ENCODE peak calls at places on chromosomes 13 and 19, in eight cellular contexts. M, R, N, T, Q, B, I and G are unnamed samples.

GRCh38 chr13:26679411-26679810 is 81.2 kb downstream of the GPR12 start:
- DNase-seq in T (no peak), B (peak), Q (no peak), R (no peak), M (no peak), N (peak), I (no peak), G (no peak)

GRCh38 chr19:2982983-2983350 is 5.6 kb downstream of the TLE6 start:
- DNase-seq in N (peak), Q (peak), B (peak), I (no peak), M (no peak), R (no peak), T (peak), G (no peak)

GRCh38 chr13:30880151-30880551 is 25.9 kb upstream of the MEDAG start:
- DNase-seq in T (no peak), R (no peak), Q (no peak), B (peak), N (peak), M (no peak), I (no peak), G (no peak)

GRCh38 chr19:13984875-13985741 is 21.0 kb downstream of the RFX1 start:
- DNase-seq in T (no peak), I (no peak), M (peak), N (no peak), B (no peak), Q (no peak), R (peak), G (no peak)

GRCh38 chr13:66665991-66666390 is 564.1 kb downstream of the PCDH9 start:
- DNase-seq in R (no peak), N (peak), T (peak), I (no peak), B (peak), Q (peak), M (no peak), G (no peak)

GRCh38 chr13:43095771-43096719 is 72.7 kb downstream of the DNAJC15 start:
- DNase-seq in N (no peak), I (no peak), T (no peak), M (no peak), R (no peak), B (peak), Q (no peak), G (no peak)

GRCh38 chr19:4449022-4449825 is 8.4 kb downstream of the UBXN6 start:
- DNase-seq in T (peak), I (no peak), Q (peak), R (no peak), N (no peak), M (no peak), B (peak), G (no peak)

GRCh38 chr13:106186366-106187030 is 349.0 kb downstream of the EFNB2 start:
- DNase-seq in T (no peak), R (no peak), I (no peak), B (peak), Q (no peak), M (no peak), N (peak), G (no peak)

GRCh38 chr13:77893066-77893465 is 25.6 kb downstream of the EDNRB start:
- DNase-seq in I (no peak), T (no peak), N (no peak), M (no peak), Q (no peak), B (no peak), R (no peak), G (no peak)

GRCh38 chr13:32059511-32059984 is 28.0 kb downstream of the FRY start:
- DNase-seq in M (no peak), R (no peak), Q (no peak), T (no peak), B (no peak), N (no peak), I (no peak), G (no peak)

GRCh38 chr19:56159009-56159501 is 16.8 kb upstream of the GALP start:
- DNase-seq in T (no peak), M (no peak), Q (no peak), B (no peak), N (no peak), R (no peak), I (no peak), G (no peak)

GRCh38 chr13:40589285-40590109 is 76.9 kb downstream of the FOXO1 start:
- DNase-seq in N (peak), I (no peak), R (no peak), M (no peak), Q (peak), B (peak), T (no peak), G (no peak)

GRCh38 chr19:58317481-58318072 is 9.2 kb upstream of the ZSCAN22 start:
- DNase-seq in R (no peak), B (peak), Q (no peak), M (no peak), I (no peak), N (peak), T (no peak), G (no peak)

GRCh38 chr13:106846571-106846970 is 278.6 kb upstream of the ARGLU1 start:
- DNase-seq in N (no peak), B (no peak), I (no peak), Q (no peak), T (no peak), M (no peak), R (no peak), G (no peak)

GRCh38 chr19:50050406-50051223 is 24.8 kb downstream of the ZNF473 start:
- DNase-seq in I (peak), N (peak), B (no peak), Q (peak), M (peak), R (peak), T (peak), G (no peak)

GRCh38 chr13:45132384-45133064 is 12.2 kb downstream of the GTF2F2 start:
- DNase-seq in Q (no peak), R (no peak), M (no peak), B (no peak), T (no peak), N (no peak), I (no peak), G (no peak)

GRCh38 chr13:98959775-98960325 is 18.0 kb downstream of the DOCK9 start:
- DNase-seq in Q (peak), N (no peak), B (no peak), R (no peak), M (no peak), T (no peak), I (no peak), G (no peak)

GRCh38 chr13:106799731-106800335 is 231.9 kb upstream of the ARGLU1 start:
- DNase-seq in T (no peak), I (no peak), B (no peak), N (no peak), M (no peak), R (no peak), Q (no peak), G (no peak)

GRCh38 chr13:27182054-27182453 is 10.4 kb upstream of the USP12 start:
- DNase-seq in B (no peak), M (no peak), N (no peak), T (no peak), R (no peak), Q (no peak), I (no peak), G (no peak)

GRCh38 chr19:464146-464545 is 3.3 kb upstream of the SHC2 start:
- DNase-seq in B (no peak), N (no peak), Q (no peak), M (no peak), T (peak), R (no peak), I (no peak), G (no peak)

GRCh38 chr13:110938662-110939421 is 24.0 kb upstream of the ANKRD10 start:
- DNase-seq in B (no peak), I (no peak), M (no peak), N (no peak), T (no peak), R (no peak), Q (no peak), G (no peak)

GRCh38 chr13:26074706-26075105 is 22.9 kb upstream of the SHISA2 start:
- DNase-seq in I (no peak), T (no peak), R (no peak), N (peak), B (no peak), M (no peak), Q (no peak), G (peak)

GRCh38 chr13:67518785-67519184 is 288.6 kb upstream of the PCDH9 start:
- DNase-seq in B (no peak), Q (no peak), N (peak), R (no peak), M (no peak), I (no peak), T (no peak), G (no peak)

GRCh38 chr13:113595131-113595530 is 10.6 kb downstream of the TFDP1 start:
- DNase-seq in I (no peak), Q (no peak), T (no peak), N (no peak), M (no peak), R (no peak), B (no peak), G (no peak)

GRCh38 chr19:16889429-16889882 is 657 bp downstream of the F2RL3 start:
- DNase-seq in N (no peak), I (no peak), T (peak), Q (no peak), B (no peak), M (no peak), R (no peak), G (no peak)

GRCh38 chr13:26663801-26664200 is 96.8 kb downstream of the GPR12 start:
- DNase-seq in M (no peak), I (no peak), T (no peak), N (no peak), B (no peak), R (no peak), Q (no peak), G (no peak)

GRCh38 chr13:88707652-88708051 is 1036.5 kb downstream of the SLITRK5 start:
- DNase-seq in R (no peak), M (no peak), Q (no peak), T (no peak), B (no peak), N (no peak), I (no peak), G (no peak)

GRCh38 chr13:80547885-80548284 is 207.0 kb upstream of the SPRY2 start:
- DNase-seq in N (peak), M (no peak), T (peak), R (no peak), Q (no peak), I (no peak), B (peak), G (no peak)

GRCh38 chr19:18866800-18867123 is 29.2 kb downstream of the CERS1 start:
- DNase-seq in N (no peak), I (no peak), B (no peak), R (no peak), Q (no peak), M (no peak), T (no peak), G (no peak)

GRCh38 chr13:106919638-106920037 is 351.7 kb upstream of the ARGLU1 start:
- DNase-seq in R (no peak), B (no peak), I (no peak), T (peak), M (no peak), Q (no peak), N (peak), G (no peak)

GRCh38 chr19:45177817-45178261 is at the start of gene TRAPPC6A:
- DNase-seq in I (no peak), T (no peak), R (no peak), M (no peak), B (peak), Q (no peak), N (peak), G (no peak)

GRCh38 chr13:20351279-20352022 is 119.3 kb upstream of the GJB6 start:
- DNase-seq in I (no peak), N (peak), T (no peak), Q (no peak), R (no peak), B (peak), M (no peak), G (no peak)

GRCh38 chr13:41222259-41222852 is 28.0 kb upstream of the KBTBD7 start:
- DNase-seq in R (peak), Q (no peak), I (no peak), M (peak), B (peak), N (peak), T (no peak), G (peak)

GRCh38 chr19:3700242-3701032 is at the start of gene PIP5K1C:
- DNase-seq in I (peak), T (peak), N (peak), Q (peak), B (peak), R (peak), M (peak), G (peak)

GRCh38 chr13:25248071-25248470 is 39.2 kb downstream of the MTMR6 start:
- DNase-seq in Q (no peak), M (no peak), I (no peak), T (no peak), N (no peak), R (no peak), B (no peak), G (no peak)